ENCODE peak calls at places on chromosomes 2 and 18, in six cellular contexts. A is fibroblast of the aortic adventitia; F is cardiac fibroblast; S is effector CD4-positive, alpha-beta T cell; C is mucosa of gallbladder; G is posterior cingulate gyrus. U is an unnamed sample.

GRCh38 chr2:181106789-181107418 is 126.5 kb downstream of the UBE2E3 start:
- DNase-seq in A (peak), F (peak), S (no peak), C (no peak), G (no peak), U (no peak)

GRCh38 chr2:12269041-12269972 is 447.4 kb upstream of the TRIB2 start:
- DNase-seq in A (no peak), F (no peak), S (no peak), C (no peak), G (no peak), U (no peak)

GRCh38 chr2:235594041-235594440 is 100.2 kb downstream of the AGAP1 start:
- DNase-seq in A (peak), F (peak), S (no peak), C (no peak), G (no peak), U (no peak)

GRCh38 chr2:24825883-24826800 is 32.9 kb downstream of the CENPO start:
- DNase-seq in A (no peak), F (peak), S (no peak), C (no peak), G (no peak), U (no peak)

GRCh38 chr18:13918898-13919297 is 3.6 kb upstream of the MC2R start:
- DNase-seq in A (no peak), F (no peak), S (no peak), C (no peak), G (no peak), U (no peak)

GRCh38 chr18:42183746-42184145 is 228.7 kb downstream of the PIK3C3 start:
- DNase-seq in A (peak), F (peak), S (no peak), C (no peak), G (no peak), U (no peak)

GRCh38 chr18:33757037-33757436 is 179.0 kb downstream of the ASXL3 start:
- DNase-seq in A (peak), F (no peak), S (no peak), C (no peak), G (no peak), U (no peak)

GRCh38 chr2:128727914-128728313 is 409.2 kb upstream of the HS6ST1 start:
- DNase-seq in A (peak), F (peak), S (no peak), C (no peak), G (no peak), U (no peak)

GRCh38 chr2:9975805-9976447 is 24.4 kb downstream of the GRHL1 start:
- DNase-seq in A (peak), F (peak), S (no peak), C (peak), G (no peak), U (no peak)

GRCh38 chr18:80253871-80254492 is 6.7 kb upstream of the PARD6G start:
- DNase-seq in A (no peak), F (no peak), S (no peak), C (no peak), G (no peak), U (no peak)

GRCh38 chr2:166972418-166972817 is 84.1 kb downstream of the XIRP2 start:
- DNase-seq in A (no peak), F (no peak), S (no peak), C (no peak), G (no peak), U (no peak)

GRCh38 chr2:98900721-98901120 is 35.3 kb downstream of the CRACDL start:
- DNase-seq in A (no peak), F (no peak), S (no peak), C (no peak), G (no peak), U (peak)

GRCh38 chr2:52976132-52976949 is 791.3 kb upstream of the CHAC2 start:
- DNase-seq in A (peak), F (peak), S (no peak), C (no peak), G (peak), U (no peak)

GRCh38 chr2:143928613-143929012 is 591.3 kb downstream of the ZEB2 start:
- DNase-seq in A (no peak), F (no peak), S (no peak), C (no peak), G (no peak), U (no peak)

GRCh38 chr2:105320651-105321215 is 8.8 kb downstream of the TGFBRAP1 start:
- DNase-seq in A (no peak), F (no peak), S (no peak), C (no peak), G (no peak), U (no peak)

GRCh38 chr18:51563401-51563800 is 365.9 kb upstream of the MEX3C start:
- DNase-seq in A (no peak), F (no peak), S (no peak), C (no peak), G (no peak), U (no peak)

GRCh38 chr2:30346475-30347169 is 100.4 kb upstream of the LCLAT1 start:
- DNase-seq in A (peak), F (peak), S (no peak), C (peak), G (peak), U (peak)

GRCh38 chr2:205703471-205703870 is 21.2 kb downstream of the NRP2 start:
- DNase-seq in A (no peak), F (no peak), S (no peak), C (no peak), G (no peak), U (no peak)

GRCh38 chr18:78580835-78581339 is 398.7 kb upstream of the SALL3 start:
- DNase-seq in A (no peak), F (no peak), S (no peak), C (no peak), G (no peak), U (peak)

GRCh38 chr2:70498054-70498453 is 55.6 kb downstream of the TGFA start:
- DNase-seq in A (no peak), F (no peak), S (no peak), C (no peak), G (no peak), U (no peak)

GRCh38 chr2:71353247-71353646 is 21.7 kb downstream of the ZNF638 start:
- DNase-seq in A (no peak), F (no peak), S (no peak), C (no peak), G (no peak), U (no peak)

GRCh38 chr2:144471316-144472045 is 48.4 kb downstream of the ZEB2 start:
- DNase-seq in A (no peak), F (no peak), S (no peak), C (no peak), G (no peak), U (no peak)

GRCh38 chr2:71889991-71890684 is 257.5 kb downstream of the CYP26B1 start:
- DNase-seq in A (peak), F (peak), S (no peak), C (peak), G (no peak), U (peak)

GRCh38 chr2:8623958-8624591 is 57.8 kb upstream of the ID2 start:
- DNase-seq in A (no peak), F (no peak), S (no peak), C (peak), G (no peak), U (peak)

GRCh38 chr18:24027156-24027555 is 12.6 kb downstream of the TTC39C start:
- DNase-seq in A (peak), F (peak), S (no peak), C (peak), G (no peak), U (no peak)

GRCh38 chr18:58456625-58457024 is 172.3 kb downstream of the ALPK2 start:
- DNase-seq in A (no peak), F (no peak), S (no peak), C (peak), G (no peak), U (no peak)

GRCh38 chr2:118112771-118113334 is 24.6 kb downstream of the INSIG2 start:
- DNase-seq in A (peak), F (peak), S (no peak), C (no peak), G (no peak), U (no peak)

U was measured in cardiac septum.